ENCODE peak calls at places on chromosomes 7 and 10, in five cellular contexts. R, Y, Z, X and G are unnamed samples.

GRCh38 chr10:11225935-11226334 is 208.3 kb downstream of the CELF2 start:
- DNase-seq in R (no peak), Y (no peak), Z (no peak), X (peak; percentile 87), G (no peak)

GRCh38 chr10:98489561-98490481 is 43.1 kb upstream of the HPS1 start:
- DNase-seq in R (no peak), Y (peak; percentile 26), Z (no peak), X (no peak), G (no peak)

GRCh38 chr7:24175603-24176002 is 108.4 kb upstream of the NPY start:
- DNase-seq in R (no peak), Y (no peak), Z (no peak), X (no peak), G (no peak)

GRCh38 chr10:99742701-99743100 is 10.7 kb downstream of the CUTC start:
- DNase-seq in R (no peak), Y (no peak), Z (no peak), X (no peak), G (no peak)

GRCh38 chr10:129021597-129022304 is 445.3 kb upstream of the MGMT start:
- DNase-seq in R (no peak), Y (no peak), Z (no peak), X (no peak), G (no peak)

GRCh38 chr7:142797799-142798377 is 27.1 kb downstream of the PRSS2 start:
- DNase-seq in R (no peak), Y (no peak), Z (no peak), X (peak; percentile 62), G (no peak)

GRCh38 chr7:25028370-25028971 is 48.5 kb upstream of the OSBPL3 start:
- DNase-seq in R (peak; percentile 79), Y (peak; percentile 68), Z (no peak), X (peak; percentile 48), G (no peak)

GRCh38 chr10:95279042-95279820 is 11.6 kb downstream of the PDLIM1 start:
- DNase-seq in R (peak; percentile 38), Y (no peak), Z (no peak), X (no peak), G (no peak)

GRCh38 chr7:32586291-32587221 is 91.3 kb downstream of the AVL9 start:
- DNase-seq in R (peak; percentile 84), Y (no peak), Z (no peak), X (no peak), G (no peak)

GRCh38 chr10:18793951-18794350 is 134.7 kb downstream of the ARL5B start:
- DNase-seq in R (no peak), Y (no peak), Z (no peak), X (no peak), G (no peak)

GRCh38 chr10:26441491-26442214 is 3.5 kb downstream of the APBB1IP start:
- DNase-seq in R (no peak), Y (no peak), Z (no peak), X (peak; percentile 42), G (no peak)

GRCh38 chr7:118872568-118872967 is 648.1 kb downstream of the ANKRD7 start:
- DNase-seq in R (no peak), Y (peak; percentile 4), Z (no peak), X (no peak), G (no peak)

GRCh38 chr7:155288055-155288454 is 9.6 kb upstream of the INSIG1 start:
- DNase-seq in R (no peak), Y (no peak), Z (no peak), X (no peak), G (no peak)

GRCh38 chr10:49311562-49312236 is 12.7 kb downstream of the C10orf71 start:
- DNase-seq in R (no peak), Y (no peak), Z (no peak), X (no peak), G (no peak)

GRCh38 chr7:33868151-33868550 is 37.2 kb upstream of the BMPER start:
- DNase-seq in R (no peak), Y (no peak), Z (no peak), X (no peak), G (no peak)

GRCh38 chr7:28112467-28112866 is 68.1 kb downstream of the JAZF1 start:
- DNase-seq in R (no peak), Y (no peak), Z (no peak), X (no peak), G (no peak)

GRCh38 chr7:100396421-100396982 is 23.2 kb downstream of the PILRA start:
- DNase-seq in R (no peak), Y (no peak), Z (no peak), X (peak; percentile 87), G (no peak)

GRCh38 chr10:35194471-35194870 is 67.8 kb downstream of the CREM start:
- DNase-seq in R (no peak), Y (no peak), Z (no peak), X (no peak), G (no peak)

GRCh38 chr10:119445311-119445934 is 97.1 kb downstream of the RGS10 start:
- DNase-seq in R (peak; percentile 46), Y (peak; percentile 82), Z (peak; percentile 92), X (peak; percentile 89), G (peak; percentile 88)

GRCh38 chr7:55423891-55424290 is 58.8 kb downstream of the LANCL2 start:
- DNase-seq in R (no peak), Y (no peak), Z (no peak), X (no peak), G (no peak)

GRCh38 chr7:109101332-109101731 is 531.7 kb downstream of the DNAJB9 start:
- DNase-seq in R (no peak), Y (no peak), Z (no peak), X (no peak), G (no peak)

GRCh38 chr10:110007171-110007700 is 548 bp upstream of the ADD3 start:
- DNase-seq in R (no peak), Y (peak; percentile 36), Z (no peak), X (peak; percentile 84), G (no peak)

GRCh38 chr10:3757638-3758490 is 27.1 kb downstream of the KLF6 start:
- DNase-seq in R (no peak), Y (no peak), Z (no peak), X (peak; percentile 78), G (no peak)

GRCh38 chr7:73429218-73429617 is 4.4 kb upstream of the FZD9 start:
- DNase-seq in R (no peak), Y (no peak), Z (no peak), X (no peak), G (no peak)

GRCh38 chr7:5643280-5643679 is 138.2 kb downstream of the RNF216 start:
- DNase-seq in R (no peak), Y (no peak), Z (no peak), X (peak; percentile 45), G (no peak)

GRCh38 chr10:29841724-29842649 is 207.2 kb upstream of the SVIL start:
- DNase-seq in R (peak; percentile 63), Y (peak; percentile 74), Z (no peak), X (no peak), G (peak; percentile 37)

GRCh38 chr7:93175219-93175618 is 27.0 kb upstream of the SAMD9L start:
- DNase-seq in R (no peak), Y (no peak), Z (no peak), X (peak; percentile 3), G (no peak)
- TF ChIP-seq CTCF in R (no peak), Y (no peak), Z (no peak), X (no peak), G (no peak)

GRCh38 chr10:70253878-70254765 is 20.9 kb upstream of the PPA1 start:
- DNase-seq in R (no peak), Y (no peak), Z (no peak), X (no peak), G (no peak)

GRCh38 chr10:70254795-70255328 is 21.6 kb upstream of the PPA1 start:
- DNase-seq in R (no peak), Y (no peak), Z (no peak), X (peak; percentile 27), G (no peak)

GRCh38 chr10:70258216-70258615 is 25.0 kb upstream of the PPA1 start:
- DNase-seq in R (no peak), Y (no peak), Z (no peak), X (no peak), G (no peak)

GRCh38 chr10:70256463-70256862 is 23.2 kb upstream of the PPA1 start:
- DNase-seq in R (no peak), Y (no peak), Z (no peak), X (no peak), G (no peak)

DNA sequence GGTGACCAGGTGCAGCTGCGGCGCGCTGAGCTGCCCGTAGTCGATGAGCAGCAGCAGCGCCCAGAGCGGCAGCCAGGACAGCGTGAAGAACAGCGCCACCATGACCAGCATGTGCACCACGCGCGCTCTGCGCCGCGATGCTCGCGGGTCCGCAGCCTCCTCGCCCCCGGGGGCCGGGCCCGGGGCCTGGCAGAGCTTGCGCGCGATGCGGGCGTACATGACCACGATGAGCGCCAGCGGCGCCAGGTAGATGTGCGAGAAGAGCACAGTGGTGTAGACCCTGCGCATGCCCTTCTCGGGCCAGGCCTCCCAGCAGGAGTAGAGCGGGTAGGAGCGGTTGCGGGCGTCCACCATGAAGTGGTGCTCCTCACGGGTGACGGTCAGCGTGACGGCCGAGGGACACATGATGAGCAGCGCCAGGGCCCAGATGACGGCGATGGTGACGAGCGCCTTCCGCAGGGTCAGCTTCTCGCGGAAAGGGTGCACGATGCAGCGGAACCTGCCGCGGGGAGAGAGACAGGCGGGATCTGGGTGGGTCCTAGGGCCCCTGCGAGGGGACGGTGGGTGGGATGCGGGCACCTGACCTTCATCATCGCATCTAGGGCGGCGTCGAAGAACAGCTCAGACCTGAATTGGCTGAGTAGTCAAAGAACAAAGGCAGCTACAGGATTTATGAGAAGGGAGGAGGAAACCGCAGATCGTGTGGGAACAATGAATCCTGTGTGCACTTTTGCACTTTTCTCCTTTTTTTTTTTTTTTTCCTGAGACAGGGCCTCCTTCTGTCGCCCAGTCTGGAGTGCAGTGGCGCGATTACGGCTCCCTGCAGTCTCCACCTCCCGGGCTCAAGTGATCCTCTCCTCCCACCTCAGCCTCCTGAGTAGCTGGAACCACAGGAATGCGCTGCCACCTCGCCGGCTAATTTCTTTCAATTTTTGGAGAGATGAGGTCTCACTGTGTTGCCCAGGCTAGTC is 22.4 kb upstream of the PPA1 start:
- DNase-seq in R (no peak), Y (peak; percentile 89), Z (no peak), X (peak; percentile 18), G (no peak)
- TF ChIP-seq CTCF in R (peak; percentile 2), Y (no peak), Z (no peak), X (no peak), G (no peak)

DNA sequence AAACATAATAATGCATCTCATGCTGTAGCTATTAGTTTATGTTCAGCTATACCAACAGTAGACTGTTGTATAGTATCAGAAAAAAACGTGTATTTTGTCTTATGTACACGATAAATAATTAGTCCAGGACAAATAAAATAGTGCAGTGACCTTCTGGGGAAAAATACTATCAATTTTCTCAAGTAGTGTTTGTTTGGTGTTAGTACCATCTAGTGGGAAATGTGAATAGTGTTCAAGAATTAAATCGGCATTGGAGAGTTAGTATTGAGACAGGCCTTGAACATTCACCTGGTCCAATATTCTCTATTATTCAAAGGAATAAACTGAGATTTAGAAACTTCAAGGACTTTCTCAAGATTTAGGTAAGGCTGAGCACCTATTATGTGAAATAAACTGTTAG is 21.7 kb upstream of the OR2A5 start:
- DNase-seq in R (no peak), Y (no peak), Z (no peak), X (no peak), G (no peak)
- TF ChIP-seq CTCF in R (peak; percentile 8), Y (no peak), Z (peak; percentile 41), X (no peak), G (peak; percentile 25)

DNA sequence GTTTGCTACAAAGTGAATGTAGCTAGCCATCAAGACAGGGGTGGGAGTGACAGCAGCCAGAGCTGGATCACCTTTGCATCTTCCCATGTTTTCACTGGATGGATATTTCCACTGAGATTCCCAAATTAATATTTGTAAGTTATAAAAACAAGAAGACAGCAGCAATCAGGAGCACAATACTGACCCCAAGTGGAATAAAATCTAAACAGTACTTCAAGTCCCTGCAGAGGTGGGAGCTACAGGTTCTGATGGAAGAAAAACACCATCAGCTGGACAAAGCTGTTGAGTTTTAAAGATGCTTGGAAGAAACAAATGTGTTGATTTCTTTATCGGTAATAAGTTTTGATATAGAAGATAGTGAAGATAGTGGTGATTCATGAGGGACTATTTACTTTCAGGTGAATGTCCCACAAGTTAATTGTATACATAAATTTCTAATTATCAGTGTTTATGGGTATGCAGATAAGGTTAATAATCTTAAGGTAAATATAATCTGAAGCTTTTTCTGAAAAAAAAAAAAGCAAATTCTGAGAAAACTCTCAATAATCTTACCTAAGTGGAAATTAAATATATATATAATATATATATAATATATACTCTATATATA is 129.3 kb downstream of the SLC16A9 start:
- DNase-seq in R (no peak), Y (peak; percentile 8), Z (no peak), X (no peak), G (no peak)
- TF ChIP-seq CTCF in R (peak; percentile 28), Y (peak; percentile 39), Z (peak; percentile 39), X (no peak), G (peak; percentile 37)